ENCODE peak calls at places on chromosome 13, in six cellular contexts. E, G, F, V, I and H are unnamed samples.

GRCh38 chr13:41916173-41916954 is 44.5 kb downstream of the VWA8 start:
- DNase-seq in E (no peak), G (no peak), F (peak), V (no peak), I (peak), H (no peak)

GRCh38 chr13:43387880-43388279 is 364.5 kb downstream of the DNAJC15 start:
- DNase-seq in E (no peak), G (no peak), F (no peak), V (no peak), I (no peak), H (no peak)

GRCh38 chr13:32947886-32948285 is 68.3 kb upstream of the KL start:
- DNase-seq in E (no peak), G (no peak), F (no peak), V (no peak), I (no peak), H (no peak)

GRCh38 chr13:94169783-94170513 is 309.5 kb downstream of the DCT start:
- DNase-seq in E (no peak), G (peak), F (no peak), V (no peak), I (no peak), H (no peak)

GRCh38 chr13:35882722-35883497 is 248.3 kb downstream of the DCLK1 start:
- DNase-seq in E (no peak), G (no peak), F (peak), V (no peak), I (no peak), H (no peak)

GRCh38 chr13:35285677-35286076 is 190.8 kb downstream of the MAB21L1 start:
- DNase-seq in E (no peak), G (no peak), F (no peak), V (no peak), I (no peak), H (no peak)

GRCh38 chr13:113959198-113959597 is 14.7 kb downstream of the C13orf46 start:
- DNase-seq in E (no peak), G (no peak), F (no peak), V (no peak), I (no peak), H (no peak)

GRCh38 chr13:72808917-72809500 is 27.1 kb downstream of the PIBF1 start:
- DNase-seq in E (no peak), G (no peak), F (no peak), V (no peak), I (peak), H (no peak)

GRCh38 chr13:103731959-103732358 is 665.7 kb upstream of the SLC10A2 start:
- DNase-seq in E (no peak), G (no peak), F (no peak), V (no peak), I (no peak), H (no peak)

GRCh38 chr13:62119739-62120700 is 704.4 kb upstream of the PCDH20 start:
- DNase-seq in E (no peak), G (no peak), F (no peak), V (no peak), I (peak), H (no peak)
- TF ChIP-seq CTCF in E (no peak), G (peak), F (peak), V (peak), I (peak), H (no peak)

GRCh38 chr13:105144020-105144419 is 1391.4 kb downstream of the EFNB2 start:
- DNase-seq in E (no peak), G (no peak), F (no peak), V (no peak), I (no peak), H (no peak)
- TF ChIP-seq CTCF in E (no peak), G (no peak), F (peak), V (no peak), I (no peak), H (no peak)

GRCh38 chr13:110677731-110678545 is 28.0 kb downstream of the CARS2 start:
- DNase-seq in E (no peak), G (no peak), F (peak), V (no peak), I (no peak), H (no peak)

GRCh38 chr13:110682746-110683145 is 23.2 kb downstream of the CARS2 start:
- DNase-seq in E (no peak), G (no peak), F (no peak), V (no peak), I (no peak), H (no peak)

GRCh38 chr13:110683203-110683883 is 22.6 kb downstream of the CARS2 start:
- DNase-seq in E (peak), G (no peak), F (no peak), V (no peak), I (no peak), H (no peak)

GRCh38 chr13:110681868-110682550 is 23.9 kb downstream of the CARS2 start:
- DNase-seq in E (no peak), G (no peak), F (no peak), V (no peak), I (no peak), H (no peak)

DNA sequence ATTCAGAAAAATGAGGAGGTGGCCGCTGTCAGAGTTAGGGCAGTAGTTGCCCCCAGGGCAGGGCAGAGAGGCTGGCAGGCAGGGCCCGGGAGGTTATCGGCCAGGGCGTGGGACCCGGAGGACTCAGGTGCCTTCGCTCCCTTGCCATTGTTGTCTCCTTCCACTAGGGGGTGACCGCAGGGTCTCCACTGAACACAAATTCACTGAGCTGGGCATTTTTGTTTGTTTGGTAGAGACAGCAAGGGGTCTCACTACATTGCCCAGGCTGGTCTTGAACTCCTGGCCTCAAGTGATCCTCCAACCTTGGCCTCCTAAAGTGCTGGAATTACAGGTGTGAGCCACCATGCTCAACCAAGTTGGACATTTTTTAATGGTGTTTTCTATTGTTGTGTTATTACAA is 25.1 kb downstream of the CARS2 start:
- DNase-seq in E (no peak), G (no peak), F (no peak), V (no peak), I (peak), H (no peak)
- TF ChIP-seq CTCF in E (no peak), G (no peak), F (peak), V (peak), I (peak), H (no peak)

DNA sequence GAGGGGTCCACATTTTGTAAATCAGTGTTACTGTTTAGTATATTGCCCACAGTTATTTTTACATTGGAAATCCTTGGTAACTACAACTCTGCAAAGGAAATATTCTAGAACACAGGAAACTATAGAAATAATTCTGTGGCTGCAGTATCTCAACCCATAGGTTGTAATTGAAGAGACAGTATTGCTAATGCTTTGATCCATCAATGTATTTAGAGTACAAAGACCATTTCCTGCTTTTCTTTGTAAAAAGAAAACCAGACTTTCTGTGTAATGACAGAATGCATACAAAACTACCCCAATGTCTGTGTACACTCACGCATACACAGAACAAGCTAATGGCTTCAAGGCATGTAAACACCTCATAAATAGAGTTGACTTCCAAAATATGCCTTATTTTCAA is 622.1 kb upstream of the ARGLU1 start:
- DNase-seq in E (no peak), G (no peak), F (no peak), V (no peak), I (no peak), H (no peak)
- TF ChIP-seq CTCF in E (no peak), G (no peak), F (no peak), V (no peak), I (no peak), H (no peak)

GRCh38 chr13:80389073-80390038 is 48.4 kb upstream of the SPRY2 start:
- DNase-seq in E (no peak), G (no peak), F (no peak), V (no peak), I (no peak), H (no peak)
- TF ChIP-seq CTCF in E (no peak), G (no peak), F (no peak), V (no peak), I (no peak), H (no peak)

DNA sequence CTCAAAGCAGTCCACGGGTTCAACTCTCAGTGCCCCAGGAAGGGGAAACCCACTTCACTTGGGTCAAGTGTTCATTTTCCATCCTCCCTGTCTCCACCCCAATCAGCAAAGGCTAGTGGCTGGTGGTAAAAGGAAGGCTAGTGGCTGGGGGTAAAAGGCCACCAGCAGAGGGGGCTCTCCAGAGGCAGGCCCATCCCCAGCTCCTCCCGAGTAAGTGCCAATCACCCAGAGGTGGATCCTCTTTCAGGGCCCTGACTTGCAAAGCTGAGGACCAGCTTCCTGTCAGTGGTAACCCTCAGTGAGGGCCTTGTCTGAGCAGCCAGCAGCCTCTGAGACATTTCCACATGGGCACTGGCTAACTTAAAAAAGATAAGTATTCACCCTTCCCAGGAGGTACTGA is 22.0 kb upstream of the TPT1 start:
- DNase-seq in E (no peak), G (no peak), F (no peak), V (no peak), I (peak), H (no peak)
- TF ChIP-seq CTCF in E (no peak), G (no peak), F (peak), V (no peak), I (peak), H (no peak)

DNA sequence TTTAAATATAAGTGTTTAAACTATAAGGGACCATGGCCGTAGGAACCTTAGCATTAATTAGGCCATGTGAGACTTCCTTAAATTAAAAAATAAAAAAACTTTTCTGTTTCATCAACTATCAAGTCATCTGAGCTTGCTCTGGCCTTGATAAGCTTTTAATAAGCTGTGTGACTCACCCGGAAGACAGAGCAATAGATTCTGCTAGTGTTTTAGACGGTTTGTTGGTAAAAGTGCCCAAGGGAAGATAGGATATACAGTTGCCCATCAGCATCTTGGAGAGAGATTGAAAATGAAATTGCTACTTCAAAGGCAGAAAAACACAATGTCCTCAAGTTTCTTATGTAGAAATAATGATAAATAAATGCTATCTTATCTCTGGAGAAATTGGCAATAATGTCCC is 31.2 kb upstream of the RCBTB2 start:
- DNase-seq in E (no peak), G (no peak), F (peak), V (no peak), I (no peak), H (no peak)
- TF ChIP-seq CTCF in E (no peak), G (no peak), F (no peak), V (no peak), I (no peak), H (no peak)

GRCh38 chr13:20995245-20995829 is 66.0 kb downstream of the LATS2 start:
- DNase-seq in E (no peak), G (no peak), F (no peak), V (no peak), I (no peak), H (no peak)
- TF ChIP-seq CTCF in E (no peak), G (no peak), F (no peak), V (no peak), I (no peak), H (no peak)

GRCh38 chr13:24680258-24680920 is at the start of gene ATP12A:
- DNase-seq in E (peak), G (no peak), F (no peak), V (no peak), I (no peak), H (no peak)
- TF ChIP-seq CTCF in E (no peak), G (no peak), F (no peak), V (no peak), I (peak), H (no peak)